ENCODE peak calls at places on chromosomes 12 and 14, in seven cellular contexts. Y is Panc1, R is HCT116, V is SK-N-SH, F is GM12878, P is K562, M is HepG2. C is an unnamed sample. For H3K36me3, the result is how much of the 10 kb centered on the place peaks cover.

GRCh38 chr12:4918950-4919660 is 9.4 kb downstream of the KCNA1 start:
- DNase-seq in Y (no peak), R (no peak), V (no peak), F (no peak), P (no peak), M (no peak), C (no peak)

GRCh38 chr12:40898505-40898904 is 206.3 kb downstream of the CNTN1 start:
- DNase-seq in Y (no peak), R (no peak), V (no peak), F (no peak), P (no peak), M (no peak), C (no peak)

GRCh38 chr12:6838854-6839253 is 1.9 kb upstream of the GNB3 start:
- DNase-seq in Y (no peak), R (no peak), V (no peak), F (no peak), P (no peak), M (no peak), C (no peak)

GRCh38 chr12:48379784-48380183 is 29.1 kb upstream of the ZNF641 start:
- DNase-seq in Y (no peak), R (no peak), V (no peak), F (no peak), P (no peak), M (no peak), C (no peak)

GRCh38 chr14:76771432-76771980 is 10.2 kb downstream of the VASH1 start:
- DNase-seq in Y (no peak), R (no peak), V (no peak), F (no peak), P (no peak), M (no peak), C (no peak)

GRCh38 chr12:81015510-81015909 is 62.4 kb upstream of the ACSS3 start:
- DNase-seq in Y (no peak), R (no peak), V (no peak), F (no peak), P (no peak), M (peak), C (no peak)

GRCh38 chr12:66107451-66107915 is 23.1 kb downstream of the LLPH start:
- DNase-seq in Y (peak), R (peak), V (peak), F (peak), P (peak), M (peak), C (peak)

GRCh38 chr12:6335451-6336078 is 6.3 kb downstream of the TNFRSF1A start:
- DNase-seq in Y (no peak), R (no peak), V (peak), F (peak), P (peak), M (peak), C (peak)

GRCh38 chr12:86572455-86572854 is 316.3 kb upstream of the MGAT4C start:
- DNase-seq in Y (no peak), R (no peak), V (no peak), F (no peak), P (no peak), M (no peak), C (no peak)

GRCh38 chr14:35362911-35363374 is 41.6 kb downstream of the NFKBIA start:
- DNase-seq in Y (no peak), R (no peak), V (no peak), F (no peak), P (no peak), M (no peak), C (no peak)

GRCh38 chr14:102071283-102071998 is 15.4 kb downstream of the HSP90AA1 start:
- DNase-seq in Y (no peak), R (peak), V (no peak), F (no peak), P (no peak), M (peak), C (no peak)

GRCh38 chr14:74919421-74920165 is 3.5 kb downstream of the RPS6KL1 start:
- DNase-seq in Y (no peak), R (no peak), V (no peak), F (no peak), P (no peak), M (no peak), C (no peak)

GRCh38 chr12:104669851-104670337 is 213.1 kb downstream of the CHST11 start:
- DNase-seq in Y (no peak), R (no peak), V (no peak), F (peak), P (no peak), M (no peak), C (no peak)

GRCh38 chr14:105419305-105420091 is at the start of gene MTA1:
- DNase-seq in Y (no peak), R (no peak), V (peak), F (no peak), P (peak), M (peak), C (peak)

GRCh38 chr14:75125617-75126016 is 1.2 kb downstream of the NEK9 start:
- DNase-seq in Y (no peak), R (no peak), V (peak), F (no peak), P (no peak), M (no peak), C (no peak)

GRCh38 chr14:56324831-56325230 is 206.6 kb downstream of the PELI2 start:
- DNase-seq in Y (no peak), R (no peak), V (no peak), F (no peak), P (no peak), M (no peak), C (no peak)

GRCh38 chr12:5432011-5432400 is at the start of gene NTF3:
- DNase-seq in Y (no peak), R (no peak), V (peak), F (no peak), P (no peak), M (no peak), C (peak)

GRCh38 chr14:22901799-22902198 is 17.1 kb downstream of the RBM23 start:
- DNase-seq in Y (no peak), R (no peak), V (no peak), F (no peak), P (no peak), M (no peak), C (no peak)

GRCh38 chr12:13135336-13136178 is 32.1 kb upstream of the GSG1 start:
- DNase-seq in Y (no peak), R (peak), V (no peak), F (no peak), P (peak), M (no peak), C (peak)

GRCh38 chr12:80858356-80858755 is 79.4 kb downstream of the LIN7A start:
- DNase-seq in Y (no peak), R (no peak), V (no peak), F (no peak), P (no peak), M (no peak), C (no peak)

GRCh38 chr14:63650336-63650952 is 8.8 kb upstream of the WDR89 start:
- DNase-seq in Y (no peak), R (no peak), V (no peak), F (peak), P (no peak), M (no peak), C (no peak)

GRCh38 chr12:56375598-56376434 is 13.2 kb upstream of the APOF start:
- DNase-seq in Y (no peak), R (no peak), V (no peak), F (no peak), P (no peak), M (no peak), C (no peak)

GRCh38 chr12:106304797-106305196 is 2.3 kb downstream of the TCP11L2 start:
- DNase-seq in Y (no peak), R (no peak), V (no peak), F (no peak), P (no peak), M (no peak), C (no peak)

GRCh38 chr12:71014180-71014785 is 93.7 kb upstream of the PTPRR start:
- DNase-seq in Y (no peak), R (peak), V (peak), F (no peak), P (no peak), M (peak), C (peak)

GRCh38 chr12:58413794-58414193 is 472.4 kb downstream of the ATP23 start:
- DNase-seq in Y (no peak), R (no peak), V (no peak), F (no peak), P (no peak), M (no peak), C (no peak)

GRCh38 chr14:30214456-30215090 is 286.9 kb upstream of the PRKD1 start:
- DNase-seq in Y (no peak), R (peak), V (peak), F (peak), P (peak), M (peak), C (peak)

GRCh38 chr12:53492188-53492587 is 7.1 kb downstream of the MAP3K12 start:
- DNase-seq in Y (no peak), R (no peak), V (no peak), F (no peak), P (no peak), M (no peak), C (peak)

GRCh38 chr12:93848453-93849120 is 171.4 kb downstream of the CRADD start:
- DNase-seq in Y (no peak), R (no peak), V (no peak), F (no peak), P (no peak), M (no peak), C (no peak)

GRCh38 chr14:91805659-91806058 is 61.7 kb downstream of the TC2N start:
- DNase-seq in Y (no peak), R (no peak), V (no peak), F (no peak), P (no peak), M (no peak), C (no peak)

GRCh38 chr14:50773632-50774541 is 57.1 kb downstream of the NIN start:
- DNase-seq in Y (peak), R (no peak), V (peak), F (no peak), P (peak), M (peak), C (peak)

GRCh38 chr12:28413455-28414109 is 223.3 kb downstream of the CCDC91 start:
- DNase-seq in Y (no peak), R (no peak), V (no peak), F (no peak), P (no peak), M (no peak), C (no peak)

GRCh38 chr12:61538951-61539350 is 721.3 kb upstream of the USP15 start:
- DNase-seq in Y (no peak), R (peak), V (no peak), F (no peak), P (no peak), M (no peak), C (peak)

GRCh38 chr14:76780875-76781647 is 19.8 kb downstream of the VASH1 start:
- DNase-seq in Y (no peak), R (no peak), V (peak), F (no peak), P (no peak), M (no peak), C (no peak)

DNA sequence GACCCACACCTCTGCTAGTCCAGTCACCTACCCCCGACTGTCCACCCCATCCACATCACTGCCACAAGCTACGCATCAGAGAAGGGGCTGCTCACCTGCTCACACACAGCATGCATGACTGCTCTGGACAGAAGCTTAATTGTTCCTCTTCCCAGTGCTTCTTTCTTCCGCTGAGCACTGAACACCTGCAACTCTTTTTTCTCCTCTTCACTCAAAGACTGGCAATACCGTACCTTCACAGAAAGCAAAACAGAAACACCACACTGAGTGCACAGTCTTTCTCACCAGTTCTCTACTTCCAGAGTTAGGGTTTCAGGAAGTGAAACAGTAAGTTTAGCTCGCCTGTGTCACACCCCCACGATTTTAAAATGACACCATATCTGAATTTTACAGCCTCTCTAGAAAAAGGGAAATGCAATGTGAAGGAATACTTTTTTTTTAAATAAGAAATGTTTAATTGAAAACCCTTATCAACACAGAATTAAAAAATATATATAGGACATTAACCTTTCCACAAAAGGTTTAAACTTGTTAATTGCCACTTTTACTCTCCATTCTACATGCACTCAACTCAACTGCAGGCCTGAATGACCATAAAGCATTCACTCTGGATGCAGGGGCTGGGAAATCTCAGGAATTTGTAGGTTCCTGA is 120.1 kb downstream of the PRICKLE1 start:
- DNase-seq in Y (no peak), R (no peak), V (no peak), F (peak), P (no peak), M (no peak), C (no peak)
- H3K27ac ChIP-seq in Y (no peak), R (no peak), V (no peak), F (peak), P (no peak), M (no peak), C (no peak)

DNA sequence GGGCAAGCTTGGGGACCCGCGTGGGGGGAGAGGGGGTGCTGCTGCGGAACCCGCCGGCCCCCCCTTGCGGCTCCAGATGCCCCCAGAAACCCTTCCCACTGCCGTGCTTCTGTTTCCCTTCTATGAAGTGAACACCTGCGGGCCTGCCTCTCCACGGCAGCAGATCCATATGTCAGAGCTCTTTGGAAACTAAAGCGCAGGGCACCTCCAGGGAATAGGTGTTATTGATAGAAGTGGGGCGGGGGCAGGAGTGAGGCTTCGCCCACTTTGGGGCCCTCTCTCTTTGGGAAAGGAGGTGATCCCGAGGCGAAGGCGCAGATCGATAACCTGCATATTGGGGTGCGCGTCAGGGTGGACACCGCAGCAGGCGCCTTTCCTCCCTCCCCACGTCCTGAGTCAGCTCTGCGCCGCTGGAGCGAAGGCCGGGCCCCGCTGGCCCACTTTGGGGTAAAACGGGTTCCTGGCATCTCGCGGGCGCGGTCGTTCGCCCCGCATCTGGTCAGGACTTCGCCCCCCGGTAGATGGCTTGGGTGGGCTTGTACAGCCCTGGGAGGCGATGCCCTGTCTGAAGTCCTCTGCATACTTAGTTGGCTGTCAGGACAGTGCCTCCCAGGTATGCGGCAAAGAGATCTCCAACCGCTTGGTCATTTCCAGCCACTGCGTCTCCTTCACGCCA is 524 bp downstream of the KMT5A start:
- DNase-seq in Y (no peak), R (no peak), V (peak), F (no peak), P (peak), M (no peak), C (peak)
- TF ChIP-seq REST in Y (no peak), R (no peak), V (no peak), F (no peak), P (no peak), M (no peak), C (no peak)

GRCh38 chr12:64457466-64457865 is 5.5 kb downstream of the TBK1 start:
- DNase-seq in Y (no peak), R (no peak), V (no peak), F (no peak), P (no peak), M (no peak), C (no peak)
- H3K36me3 ChIP-seq in Y (under half), R (under half), V (under half), F (under half), P (half or more), M (under half), C (under half)

GRCh38 chr12:118541071-118541470 is 164.7 kb downstream of the SUDS3 start:
- DNase-seq in Y (no peak), R (no peak), V (no peak), F (no peak), P (no peak), M (no peak), C (no peak)
- H3K27ac ChIP-seq in Y (no peak), R (no peak), V (no peak), F (no peak), P (no peak), M (no peak), C (no peak)

GRCh38 chr14:104395941-104396681 is 183.5 kb upstream of the C14orf180 start:
- DNase-seq in Y (no peak), R (no peak), V (no peak), F (no peak), P (no peak), M (no peak), C (no peak)

GRCh38 chr14:104394606-104394910 is 185.0 kb upstream of the C14orf180 start:
- DNase-seq in Y (no peak), R (no peak), V (no peak), F (no peak), P (no peak), M (no peak), C (no peak)

GRCh38 chr14:104396682-104397470 is 182.7 kb upstream of the C14orf180 start:
- DNase-seq in Y (no peak), R (no peak), V (no peak), F (no peak), P (no peak), M (no peak), C (no peak)

GRCh38 chr14:104393898-104394605 is 185.5 kb upstream of the C14orf180 start:
- DNase-seq in Y (no peak), R (no peak), V (peak), F (no peak), P (no peak), M (no peak), C (no peak)

DNA sequence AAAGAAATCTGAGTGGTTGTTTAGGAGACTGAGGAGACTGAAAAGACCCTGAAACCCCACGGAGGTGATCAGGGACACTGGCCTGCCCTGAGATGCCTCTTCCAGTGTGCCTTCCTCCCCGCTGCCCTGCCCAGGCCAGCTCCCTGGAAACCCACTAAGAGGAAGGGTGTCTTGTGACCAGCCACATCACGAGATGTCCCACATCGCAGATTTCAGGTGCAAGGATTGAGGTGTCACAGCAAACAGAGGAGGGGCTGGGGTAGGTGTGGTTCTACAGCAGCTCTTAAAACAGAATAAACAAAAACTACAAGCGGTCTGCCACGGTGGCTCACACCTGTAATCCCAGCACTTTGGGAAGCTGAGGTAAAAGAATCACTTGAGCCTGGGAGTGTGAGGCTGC is 184.3 kb upstream of the C14orf180 start:
- DNase-seq in Y (no peak), R (no peak), V (no peak), F (no peak), P (no peak), M (no peak), C (no peak)
- TF ChIP-seq REST in Y (no peak), R (no peak), V (no peak), F (no peak), P (no peak), M (no peak), C (no peak)

DNA sequence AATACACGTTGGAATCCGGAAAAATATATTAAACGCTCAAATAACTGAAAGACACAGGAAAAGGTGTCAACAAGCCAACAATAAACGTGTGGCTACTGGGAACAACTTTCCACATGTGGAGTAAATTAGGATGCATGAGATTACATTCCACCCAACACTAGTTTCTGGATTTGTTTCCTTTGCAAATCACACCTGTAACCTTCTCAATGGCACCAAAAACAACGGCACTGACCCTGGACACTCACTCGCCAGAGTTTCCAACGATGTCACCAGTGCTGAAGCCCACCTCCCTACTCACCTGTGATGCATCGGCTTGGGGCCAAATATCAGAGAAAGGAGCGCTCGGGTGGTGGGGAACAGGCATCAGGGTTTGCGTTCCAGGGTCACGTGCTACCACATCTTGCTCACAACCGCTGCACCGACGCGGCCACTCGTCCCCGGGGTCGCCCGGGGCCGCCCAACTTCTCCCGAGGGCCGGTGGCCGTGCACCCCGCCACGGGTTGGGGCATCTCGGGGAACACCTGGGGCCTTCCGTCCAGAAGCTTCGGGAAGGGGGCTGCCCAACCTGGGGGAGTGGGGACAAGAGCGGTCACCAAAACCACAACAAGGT is 625 bp downstream of the PRDM4 start:
- DNase-seq in Y (no peak), R (no peak), V (peak), F (no peak), P (no peak), M (peak), C (peak)
- H3K36me3 ChIP-seq in Y (under half), R (under half), V (under half), F (under half), P (under half), M (under half), C (under half)

GRCh38 chr14:64937821-64938193 is 4.7 kb downstream of the GPX2 start:
- DNase-seq in Y (no peak), R (no peak), V (no peak), F (no peak), P (peak), M (peak), C (no peak)

GRCh38 chr14:64940336-64940910 is 2.1 kb downstream of the GPX2 start:
- DNase-seq in Y (no peak), R (no peak), V (no peak), F (no peak), P (no peak), M (no peak), C (no peak)

GRCh38 chr14:64938972-64939816 is 3.4 kb downstream of the GPX2 start:
- DNase-seq in Y (no peak), R (no peak), V (no peak), F (no peak), P (no peak), M (no peak), C (no peak)

GRCh38 chr14:64937176-64937820 is 5.2 kb downstream of the GPX2 start:
- DNase-seq in Y (no peak), R (no peak), V (no peak), F (no peak), P (no peak), M (no peak), C (no peak)

DNA sequence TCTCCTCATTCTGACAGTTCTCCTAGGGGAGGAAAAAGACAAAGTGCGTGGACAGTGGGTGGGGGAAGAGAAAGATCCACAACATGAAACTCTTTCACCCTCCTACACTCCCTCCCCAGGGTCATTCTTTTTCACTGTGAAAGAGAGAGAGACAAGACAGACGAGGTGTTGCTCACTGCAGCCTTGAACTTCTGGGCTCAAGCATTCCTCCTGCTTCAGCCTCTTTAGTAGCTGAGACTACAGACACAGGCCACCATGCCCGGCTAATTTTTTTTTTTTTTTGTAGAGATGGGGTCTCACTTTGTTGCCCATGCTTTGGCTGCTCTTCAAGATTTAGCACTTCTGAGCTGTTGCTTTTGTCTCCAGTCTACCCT is 2.7 kb downstream of the GPX2 start:
- DNase-seq in Y (no peak), R (no peak), V (no peak), F (no peak), P (no peak), M (no peak), C (no peak)
- H3K27ac ChIP-seq in Y (no peak), R (no peak), V (no peak), F (no peak), P (no peak), M (peak), C (no peak)